ENCODE peak calls at places on chromosome 22, in six cellular contexts. A is HTR-8/SVneo; O is Kasumi-1; L is kidney epithelial cell; M is dorsolateral prefrontal cortex; X is stimulated activated CD4-positive, alpha-beta T cell treated with anti-CD3 and anti-CD28 coated beads, Interleukin-12 subunit alpha, Interleukin-12 subunit beta, amount 100 ng/mL, for 48 hours. P is an unnamed sample.

GRCh38 chr22:38033522-38034277 is 23.5 kb upstream of the PICK1 start:
- DNase-seq in M (peak), L (no peak), A (no peak), O (peak), X (no peak), P (no peak)

GRCh38 chr22:23071163-23072034 is 1.1 kb downstream of the GNAZ start:
- DNase-seq in L (no peak), A (no peak), X (no peak), O (no peak), M (peak), P (no peak)

GRCh38 chr22:44538071-44538470 is 40.0 kb upstream of the RTL6 start:
- DNase-seq in A (no peak), L (no peak), X (no peak), O (no peak), M (peak), P (no peak)

GRCh38 chr22:21989049-21989448 is 6.5 kb upstream of the TOP3B start:
- DNase-seq in X (no peak), M (no peak), A (no peak), O (no peak), L (no peak), P (no peak)

GRCh38 chr22:30267382-30268302 is 991 bp upstream of the OSM start:
- DNase-seq in L (no peak), X (no peak), O (peak), M (no peak), A (no peak), P (no peak)

GRCh38 chr22:43205748-43206514 is 19.0 kb upstream of the TTLL12 start:
- DNase-seq in O (no peak), A (no peak), X (no peak), L (no peak), M (no peak), P (no peak)

GRCh38 chr22:32572741-32573140 is 98.1 kb downstream of the FBXO7 start:
- DNase-seq in O (no peak), L (no peak), A (no peak), X (no peak), M (no peak), P (no peak)

GRCh38 chr22:37401401-37401859 is 25.8 kb downstream of the ELFN2 start:
- DNase-seq in A (no peak), L (no peak), O (no peak), X (no peak), M (no peak), P (no peak)

GRCh38 chr22:45069925-45070324 is 60.1 kb upstream of the PHF21B start:
- DNase-seq in M (no peak), O (no peak), X (no peak), L (no peak), A (no peak), P (no peak)

GRCh38 chr22:50206599-50206998 is 5.8 kb downstream of the SELENOO start:
- DNase-seq in L (no peak), O (peak), M (no peak), X (no peak), A (no peak), P (no peak)

GRCh38 chr22:32579533-32580220 is 105.1 kb downstream of the FBXO7 start:
- DNase-seq in X (no peak), A (no peak), L (no peak), M (no peak), O (no peak), P (peak)

GRCh38 chr22:41951898-41952474 is at the start of gene SMIM45:
- DNase-seq in O (no peak), M (peak), A (no peak), L (no peak), X (no peak), P (no peak)

GRCh38 chr22:45208993-45209838 is 31.5 kb downstream of the KIAA0930 start:
- DNase-seq in M (peak), A (no peak), L (no peak), O (no peak), X (peak), P (no peak)

GRCh38 chr22:38462960-38463784 is 4.7 kb upstream of the KDELR3 start:
- DNase-seq in M (peak), A (no peak), L (no peak), X (no peak), O (no peak), P (no peak)

GRCh38 chr22:40642316-40642715 is 5.8 kb upstream of the MRTFA start:
- DNase-seq in M (no peak), A (no peak), O (no peak), X (no peak), L (no peak), P (no peak)

GRCh38 chr22:32482708-32483107 is 8.1 kb downstream of the FBXO7 start:
- DNase-seq in X (peak), M (no peak), A (no peak), O (no peak), L (no peak), P (no peak)

GRCh38 chr22:19012308-19012990 is 76.4 kb upstream of the PRODH start:
- DNase-seq in M (no peak), L (no peak), A (no peak), X (no peak), O (no peak), P (no peak)

GRCh38 chr22:30869996-30870395 is 98.6 kb downstream of the MORC2 start:
- DNase-seq in L (no peak), M (peak), A (no peak), O (no peak), X (no peak), P (no peak)

GRCh38 chr22:40055143-40055926 is 60.6 kb downstream of the FAM83F start:
- DNase-seq in A (no peak), M (no peak), X (peak), L (no peak), O (no peak), P (no peak)

GRCh38 chr22:37854946-37855345 is 5.7 kb downstream of the EIF3L start:
- DNase-seq in X (no peak), O (no peak), A (no peak), M (no peak), L (no peak), P (no peak)

GRCh38 chr22:32123657-32124056 is 35.4 kb downstream of the C22orf42 start:
- DNase-seq in M (no peak), A (no peak), X (no peak), O (no peak), L (no peak), P (peak)

GRCh38 chr22:19998232-19998951 is 18.2 kb downstream of the ARVCF start:
- DNase-seq in L (no peak), M (no peak), A (no peak), O (no peak), X (no peak), P (no peak)

GRCh38 chr22:26502688-26503561 is 9.3 kb downstream of the TFIP11 start:
- DNase-seq in X (no peak), M (no peak), L (no peak), O (peak), A (peak), P (no peak)

GRCh38 chr22:22879675-22880029 is 8.0 kb upstream of the IGLL5 start:
- DNase-seq in L (no peak), A (no peak), M (no peak), O (no peak), X (no peak), P (no peak)

GRCh38 chr22:29536411-29536810 is 17.1 kb downstream of the THOC5 start:
- DNase-seq in X (no peak), M (no peak), O (no peak), L (no peak), A (no peak), P (no peak)

GRCh38 chr22:25797891-25798290 is 55.9 kb downstream of the MYO18B start:
- DNase-seq in O (no peak), M (no peak), L (no peak), X (no peak), A (no peak), P (no peak)

GRCh38 chr22:46449974-46450745 is 87.3 kb downstream of the CELSR1 start:
- DNase-seq in A (no peak), L (no peak), O (no peak), X (no peak), M (no peak), P (no peak)

GRCh38 chr22:39546889-39547586 is 14.5 kb upstream of the RPS19BP1 start:
- DNase-seq in A (no peak), X (no peak), L (no peak), M (no peak), O (peak), P (no peak)

GRCh38 chr22:46052331-46052771 is 75.4 kb upstream of the WNT7B start:
- DNase-seq in X (no peak), L (no peak), O (no peak), A (no peak), M (no peak), P (no peak)

GRCh38 chr22:24592144-24592845 is 578 bp downstream of the LRRC75B start:
- DNase-seq in O (no peak), X (no peak), A (peak), L (no peak), M (no peak), P (no peak)

P was measured in T47D.